ENCODE peak calls at places on chromosome 3, in nine cellular contexts. K is IMR-90; M is fibroblast of lung; R is CD4-positive, CD25-positive, alpha-beta regulatory T cell; X is neural progenitor cell; O is stomach; B is psoas muscle; J is heart left ventricle; I is WERI-Rb-1. C is an unnamed sample.

GRCh38 chr3:117019082-117019713 is 309.6 kb downstream of the TUSC7 start:
- DNase-seq in M (peak; percentile 80), O (peak; percentile 64), J (peak; percentile 29), X (peak; percentile 87), K (peak; percentile 76), B (peak; percentile 30), I (peak; percentile 44), R (no peak), C (peak; percentile 73)

GRCh38 chr3:53221345-53221744 is 34.5 kb downstream of the TKT start:
- DNase-seq in X (no peak), J (no peak), I (no peak), M (no peak), R (no peak), O (no peak), K (no peak), B (no peak), C (no peak)

GRCh38 chr3:11394397-11394796 is 122.2 kb downstream of the ATG7 start:
- DNase-seq in R (no peak), J (no peak), K (no peak), I (no peak), B (no peak), O (no peak), X (no peak), M (no peak), C (no peak)

GRCh38 chr3:184223946-184224345 is 5.4 kb upstream of the VWA5B2 start:
- DNase-seq in X (no peak), K (no peak), B (no peak), O (no peak), I (no peak), R (no peak), M (no peak), J (no peak), C (no peak)

GRCh38 chr3:128447561-128448013 is 19.1 kb downstream of the DNAJB8 start:
- DNase-seq in K (no peak), O (no peak), R (no peak), J (no peak), M (no peak), I (no peak), X (no peak), B (no peak), C (no peak)

GRCh38 chr3:53856964-53857363 is 10.6 kb downstream of the IL17RB start:
- DNase-seq in J (no peak), K (no peak), M (no peak), O (no peak), B (no peak), I (no peak), X (no peak), R (no peak), C (no peak)

GRCh38 chr3:58588030-58588614 is 10.9 kb upstream of the FAM107A start:
- DNase-seq in X (peak; percentile 82), J (no peak), B (no peak), O (no peak), M (peak; percentile 54), K (peak; percentile 46), R (no peak), I (no peak), C (peak; percentile 21)

GRCh38 chr3:19945405-19946290 is 1.2 kb upstream of the RAB5A start:
- DNase-seq in K (no peak), B (no peak), I (no peak), O (no peak), M (peak; percentile 10), J (peak; percentile 7), X (peak; percentile 5), R (peak; percentile 4), C (peak; percentile 3)

GRCh38 chr3:23954144-23954543 is 9.1 kb downstream of the NR1D2 start:
- DNase-seq in R (no peak), M (no peak), X (no peak), O (no peak), B (no peak), I (no peak), K (no peak), J (no peak), C (no peak)

DNA sequence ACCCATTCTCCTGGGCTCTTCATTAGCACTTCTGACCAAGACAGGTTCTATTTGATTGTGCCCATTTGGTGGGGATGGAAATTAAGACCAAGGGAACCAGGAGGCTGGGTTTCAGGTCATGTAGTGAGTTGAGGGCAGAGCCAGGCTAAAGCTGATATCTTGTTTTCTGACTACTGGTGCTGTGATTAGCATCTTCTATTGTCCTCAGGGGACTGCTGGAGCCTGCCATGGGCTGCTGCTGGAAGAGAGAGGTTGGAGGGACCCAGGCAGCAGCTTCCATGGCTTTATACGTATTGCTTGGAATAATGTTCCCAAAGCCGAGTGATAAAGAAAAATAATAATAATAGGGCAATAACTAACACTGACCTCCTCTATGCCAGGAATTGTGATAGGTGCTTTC is 211.4 kb upstream of the ROPN1 start:
- DNase-seq in B (no peak), M (no peak), K (no peak), X (peak; percentile 7), I (no peak), R (no peak), J (no peak), O (no peak), C (no peak)
- H3K27ac ChIP-seq in B (no peak overlapping the region), M (no peak overlapping the region), K (no peak overlapping the region), X (no peak overlapping the region), I (no peak overlapping the region), R (no peak overlapping the region), J (no peak overlapping the region), O (no peak overlapping the region), C (no peak overlapping the region)

GRCh38 chr3:16844222-16844621 is 40.5 kb upstream of the PLCL2 start:
- DNase-seq in B (no peak), M (no peak), R (no peak), O (no peak), J (no peak), X (no peak), I (no peak), K (no peak), C (no peak)

GRCh38 chr3:16841906-16842709 is 42.6 kb upstream of the PLCL2 start:
- DNase-seq in B (peak; percentile 29), O (peak; percentile 64), X (no peak), M (no peak), J (no peak), R (peak; percentile 49), I (no peak), K (no peak), C (no peak)

GRCh38 chr3:16841354-16841753 is 43.4 kb upstream of the PLCL2 start:
- DNase-seq in B (no peak), O (no peak), R (no peak), X (no peak), I (no peak), K (no peak), M (no peak), J (no peak), C (no peak)

GRCh38 chr3:16844771-16845170 is 40.0 kb upstream of the PLCL2 start:
- DNase-seq in X (no peak), K (no peak), R (no peak), M (no peak), B (no peak), J (no peak), O (no peak), I (no peak), C (no peak)

GRCh38 chr3:16842710-16843270 is 42.0 kb upstream of the PLCL2 start:
- DNase-seq in I (no peak), O (no peak), R (no peak), K (no peak), X (no peak), B (no peak), J (no peak), M (no peak), C (no peak)
- H3K4me3 ChIP-seq in I (no peak overlapping the region), O (no peak overlapping the region), R (peak overlapping the region; percentile 76), K (no peak overlapping the region), X (no peak overlapping the region), B (peak overlapping the region; percentile 55), J (no peak overlapping the region), M (no peak overlapping the region), C (no peak overlapping the region)

DNA sequence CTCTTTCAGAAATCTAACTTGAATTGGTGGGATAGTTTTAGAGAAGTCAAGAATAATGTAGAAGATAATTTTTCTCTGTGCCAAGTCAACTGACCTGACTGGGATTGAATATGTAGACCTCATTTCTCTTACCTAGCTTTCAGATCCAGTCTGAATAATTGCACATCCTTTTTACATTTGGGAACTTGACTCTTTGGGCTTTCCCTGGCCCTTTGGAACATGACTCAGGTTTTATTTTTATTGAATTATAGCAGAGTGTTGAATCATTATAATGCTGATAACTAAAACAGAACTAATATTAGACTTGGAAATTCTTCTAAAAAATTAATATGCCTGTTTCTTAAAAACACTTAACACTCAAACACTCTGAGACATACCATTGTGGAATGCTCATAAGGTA is 76.5 kb downstream of the PFN2 start:
- DNase-seq in O (no peak), K (peak; percentile 47), J (no peak), X (no peak), R (no peak), B (no peak), I (no peak), M (peak; percentile 15), C (no peak)
- H3K27ac ChIP-seq in O (no peak overlapping the region), K (no peak overlapping the region), J (no peak overlapping the region), X (no peak overlapping the region), R (no peak overlapping the region), B (peak overlapping the region; percentile 81), I (no peak overlapping the region), M (no peak overlapping the region), C (no peak overlapping the region)

DNA sequence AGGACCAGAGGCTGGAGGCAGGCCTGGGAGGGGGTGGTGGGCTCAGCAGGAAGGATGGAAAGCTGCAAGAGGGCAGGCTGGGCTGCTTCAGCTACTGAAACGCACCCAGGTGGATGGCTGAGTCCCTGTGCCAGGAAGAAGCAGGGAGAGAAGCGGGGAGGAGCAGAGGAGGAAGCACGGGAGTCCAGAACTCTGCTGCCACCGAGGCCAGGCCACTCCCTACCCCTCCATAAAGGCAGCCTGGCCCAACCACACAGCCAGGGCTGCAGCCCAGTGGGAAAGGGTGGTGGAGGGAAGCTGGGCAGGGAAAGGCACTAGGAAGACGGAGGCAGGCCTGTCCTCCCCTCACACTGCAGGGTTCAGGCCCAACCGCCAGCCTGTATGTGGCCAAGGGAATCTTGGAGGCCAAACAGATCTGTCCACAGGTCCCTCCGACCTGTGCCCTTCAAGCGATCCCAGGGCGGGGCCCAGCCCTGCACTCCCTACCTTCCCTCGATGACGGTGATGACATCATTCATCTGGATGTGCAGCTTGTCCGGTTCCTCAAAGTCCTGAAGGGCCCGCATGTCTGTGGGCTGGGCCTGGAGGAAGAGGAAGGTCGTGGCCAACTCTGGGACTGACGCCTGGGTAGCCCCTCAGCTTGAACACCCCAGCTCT is 30.5 kb downstream of the TNK2 start:
- DNase-seq in B (no peak), M (no peak), X (no peak), R (no peak), O (no peak), I (no peak), K (no peak), J (no peak), C (no peak)
- H3K4me3 ChIP-seq in B (no peak overlapping the region), M (no peak overlapping the region), X (no peak overlapping the region), R (no peak overlapping the region), O (no peak overlapping the region), I (no peak overlapping the region), K (no peak overlapping the region), J (no peak overlapping the region), C (no peak overlapping the region)

DNA sequence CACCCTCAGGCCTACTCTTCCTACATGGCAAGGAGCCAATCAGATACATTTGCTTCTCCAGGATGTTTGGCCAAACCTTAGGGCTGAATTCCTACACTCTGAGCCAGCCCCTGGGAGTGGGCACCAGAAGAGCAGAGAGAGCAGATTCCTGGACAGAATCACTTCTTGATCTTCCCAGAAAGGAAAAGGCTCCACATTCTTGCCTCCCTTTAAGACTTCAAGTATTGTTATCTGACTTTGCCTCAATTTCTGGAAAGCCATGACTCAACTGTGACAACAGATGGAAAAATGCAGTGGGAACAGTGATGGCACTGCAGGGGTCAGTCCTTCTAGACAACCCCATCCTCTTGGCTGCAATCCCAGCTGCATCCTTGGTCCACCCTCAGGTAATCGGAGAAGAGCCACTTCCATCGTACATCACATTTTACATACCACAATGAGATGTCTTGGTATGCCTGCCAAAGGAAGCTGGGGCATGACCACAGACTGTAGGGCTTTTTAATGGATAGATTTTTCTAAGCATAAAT is 21.0 kb downstream of the SLCO2A1 start:
- DNase-seq in K (peak; percentile 84), X (no peak), O (no peak), J (no peak), I (no peak), R (no peak), B (no peak), M (peak; percentile 54), C (no peak)
- H3K27ac ChIP-seq in K (no peak overlapping the region), X (no peak overlapping the region), O (no peak overlapping the region), J (no peak overlapping the region), I (no peak overlapping the region), R (no peak overlapping the region), B (no peak overlapping the region), M (peak overlapping the region; percentile 49), C (no peak overlapping the region)

C was measured in A673.